ENCODE peak calls at places on chromosomes 13 and 19, in seven cellular contexts. Z, E, I, S, F, O and B are unnamed samples.

GRCh38 chr13:38180100-38180499 is 169.6 kb upstream of the UFM1 start:
- DNase-seq in I (no peak), S (no peak), E (no peak), Z (no peak), F (peak), O (no peak), B (no peak)

GRCh38 chr19:40609561-40610395 is 8.6 kb downstream of the LTBP4 start:
- DNase-seq in E (peak), O (no peak), I (peak), Z (peak), F (peak), S (peak), B (peak)

GRCh38 chr19:55315956-55316525 is 9.1 kb downstream of the TMEM150B start:
- DNase-seq in E (no peak), Z (no peak), I (no peak), O (no peak), S (no peak), F (no peak), B (no peak)

GRCh38 chr13:44903596-44903995 is 85.7 kb downstream of the NUFIP1 start:
- DNase-seq in E (peak), S (peak), I (peak), Z (peak), O (peak), F (peak), B (peak)

GRCh38 chr19:45939792-45940514 is 25.4 kb upstream of the NANOS2 start:
- DNase-seq in E (no peak), O (no peak), F (no peak), Z (no peak), I (no peak), S (peak), B (no peak)

GRCh38 chr19:5961969-5962945 is 15.7 kb downstream of the RANBP3 start:
- DNase-seq in S (peak), Z (peak), E (no peak), F (peak), I (peak), O (no peak), B (peak)

GRCh38 chr13:90154311-90154960 is 1193.1 kb upstream of the MIR17HG start:
- DNase-seq in F (no peak), O (no peak), E (no peak), I (no peak), S (no peak), Z (no peak), B (no peak)

GRCh38 chr13:110163020-110163658 is 143.8 kb downstream of the COL4A1 start:
- DNase-seq in I (no peak), F (peak), E (no peak), Z (no peak), O (no peak), S (no peak), B (no peak)

GRCh38 chr19:49692102-49692599 is 1.2 kb downstream of the CPT1C start:
- DNase-seq in E (no peak), I (no peak), Z (no peak), O (no peak), F (no peak), S (no peak), B (no peak)

GRCh38 chr13:42924290-42924803 is 67.7 kb downstream of the EPSTI1 start:
- DNase-seq in E (no peak), S (no peak), O (no peak), I (no peak), F (no peak), Z (no peak), B (no peak)

GRCh38 chr19:23440791-23441190 is 45.5 kb upstream of the ZNF91 start:
- DNase-seq in I (no peak), Z (no peak), S (no peak), O (no peak), E (no peak), F (no peak), B (no peak)

GRCh38 chr13:110392510-110393233 is 85.6 kb downstream of the COL4A2 start:
- DNase-seq in E (no peak), S (no peak), I (no peak), Z (no peak), F (peak), O (no peak), B (no peak)

GRCh38 chr13:40398060-40398459 is 268.4 kb downstream of the FOXO1 start:
- DNase-seq in S (no peak), F (no peak), E (no peak), I (no peak), Z (no peak), O (no peak), B (no peak)

GRCh38 chr13:93690139-93690538 is 463.5 kb downstream of the GPC6 start:
- DNase-seq in O (no peak), E (no peak), F (peak), I (no peak), S (no peak), Z (peak), B (no peak)

GRCh38 chr19:41863209-41863931 is 3.3 kb downstream of the RPS19 start:
- DNase-seq in Z (no peak), I (no peak), S (no peak), E (no peak), O (no peak), F (no peak), B (no peak)

GRCh38 chr19:22532388-22533310 is 101.5 kb upstream of the ZNF492 start:
- DNase-seq in I (peak), S (peak), O (no peak), F (no peak), Z (peak), E (peak), B (no peak)

GRCh38 chr19:34556500-34556899 is 74.9 kb downstream of the WTIP start:
- DNase-seq in I (peak), Z (peak), O (no peak), E (no peak), S (no peak), F (peak), B (peak)

GRCh38 chr13:111623743-111624505 is 303.5 kb downstream of the TEX29 start:
- DNase-seq in O (no peak), S (no peak), I (no peak), F (no peak), Z (no peak), E (no peak), B (no peak)

GRCh38 chr13:110308377-110309158 is 1.5 kb downstream of the COL4A2 start:
- DNase-seq in E (no peak), O (no peak), Z (peak), I (peak), S (no peak), F (peak), B (no peak)

GRCh38 chr19:40363128-40363527 is 14.6 kb downstream of the PLD3 start:
- DNase-seq in E (no peak), F (no peak), S (no peak), Z (no peak), O (no peak), I (no peak), B (no peak)

GRCh38 chr13:50094615-50095293 is 79.5 kb downstream of the KCNRG start:
- DNase-seq in Z (no peak), E (no peak), S (no peak), I (no peak), O (no peak), F (peak), B (peak)

DNA sequence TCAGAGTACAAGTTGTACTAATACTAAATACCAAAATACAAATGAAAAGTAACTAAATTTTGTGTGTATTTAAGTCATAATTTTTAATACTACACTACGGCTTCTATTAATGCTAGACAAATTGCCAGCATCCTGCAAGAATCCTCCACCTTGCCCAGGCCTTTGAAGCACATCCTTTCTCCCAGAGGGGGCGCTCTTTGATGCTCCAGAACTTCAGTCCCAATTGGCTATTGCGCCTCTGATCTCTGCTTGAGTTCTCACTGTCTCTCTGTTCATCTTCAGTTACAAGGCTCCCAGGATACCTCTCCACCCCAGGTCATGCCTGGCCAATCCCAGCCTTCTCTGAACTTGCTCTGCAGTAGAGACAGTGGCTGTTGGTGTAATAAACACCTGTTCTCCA is 141.0 kb downstream of the DCLK1 start:
- DNase-seq in Z (no peak), O (no peak), E (no peak), F (no peak), S (no peak), I (no peak), B (no peak)
- TF ChIP-seq CTCF in Z (no peak), O (no peak), E (no peak), F (no peak), S (no peak), I (no peak), B (no peak)

GRCh38 chr13:32737679-32738078 is 151.4 kb downstream of the PDS5B start:
- DNase-seq in O (no peak), Z (no peak), F (peak), I (no peak), E (no peak), S (no peak), B (no peak)
- H3K4me3 ChIP-seq in O (no peak), Z (no peak), F (peak), I (no peak), E (peak), S (no peak), B (peak)

GRCh38 chr19:12015753-12016116 is 19.7 kb downstream of the ZNF433 start:
- DNase-seq in E (no peak), O (no peak), S (no peak), Z (no peak), F (no peak), I (no peak), B (no peak)
- TF ChIP-seq CTCF in E (no peak), O (no peak), S (no peak), Z (no peak), F (no peak), I (no peak), B (no peak)

GRCh38 chr19:13094285-13094595 is 8.4 kb downstream of the LYL1 start:
- DNase-seq in I (no peak), Z (no peak), O (no peak), S (no peak), E (no peak), F (no peak), B (no peak)
- H3K4me3 ChIP-seq in I (no peak), Z (no peak), O (no peak), S (no peak), E (no peak), F (no peak), B (no peak)

DNA sequence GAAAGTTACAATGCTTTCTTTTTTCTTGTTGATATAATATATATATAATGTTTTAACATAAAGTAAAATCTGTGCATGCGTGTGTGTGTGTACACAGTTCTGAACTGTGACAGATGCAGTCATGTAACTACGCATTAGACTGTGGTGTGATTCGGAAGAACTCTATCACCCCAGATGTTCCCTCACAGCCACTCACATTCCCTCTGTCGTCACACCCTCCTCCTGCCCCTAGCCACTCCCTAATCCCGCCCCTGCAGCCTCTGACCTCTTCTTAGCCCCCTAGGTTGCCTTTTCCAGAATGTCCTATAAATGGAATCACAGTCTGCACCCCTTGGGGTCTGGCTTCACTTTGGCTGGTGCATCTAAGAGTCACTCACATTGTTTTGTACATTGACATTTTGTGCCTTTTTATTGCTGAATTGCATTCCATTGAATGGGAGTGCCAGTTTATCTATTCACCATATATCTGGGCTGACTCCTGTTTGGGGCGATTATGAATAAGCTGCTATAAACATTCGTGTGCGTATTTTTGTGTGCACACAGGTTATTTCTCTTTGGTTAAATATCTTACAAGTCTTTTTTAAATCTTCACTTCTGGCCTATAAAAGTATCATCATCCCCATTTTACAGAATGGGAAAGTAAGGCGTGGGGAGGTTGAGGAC is 20.4 kb downstream of the DHRS12 start:
- DNase-seq in Z (no peak), O (no peak), I (peak), E (no peak), S (no peak), F (no peak), B (no peak)
- TF ChIP-seq CTCF in Z (no peak), O (no peak), I (no peak), E (no peak), S (no peak), F (no peak), B (no peak)

GRCh38 chr19:1590641-1591397 is 1.8 kb downstream of the MBD3 start:
- DNase-seq in I (no peak), S (no peak), E (no peak), O (no peak), F (no peak), Z (no peak), B (no peak)
- H3K4me3 ChIP-seq in I (no peak), S (no peak), E (peak), O (peak), F (peak), Z (peak), B (peak)

DNA sequence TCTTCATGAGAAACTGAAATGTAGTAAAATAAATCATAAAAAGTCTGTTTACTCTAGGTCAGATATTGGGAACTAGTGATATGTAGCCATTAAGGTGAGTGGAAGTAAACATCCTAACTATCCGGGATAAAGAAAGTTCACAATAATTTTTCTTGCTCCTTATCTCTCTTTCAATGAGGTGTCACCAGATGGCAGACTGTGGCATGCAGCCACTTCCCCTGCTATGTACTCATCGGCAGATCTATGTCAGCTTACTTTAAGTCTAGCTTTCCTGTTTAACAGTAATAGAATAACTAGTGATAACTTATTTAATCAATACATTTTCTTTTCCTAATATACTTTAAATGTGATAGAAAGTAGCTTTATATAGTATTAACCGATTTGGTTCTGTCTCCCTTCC is 181.9 kb downstream of the NDFIP2 start:
- DNase-seq in O (no peak), I (no peak), F (no peak), Z (no peak), E (no peak), S (no peak), B (no peak)
- TF ChIP-seq CTCF in O (no peak), I (no peak), F (no peak), Z (no peak), E (no peak), S (no peak), B (no peak)

GRCh38 chr19:11195169-11195568 is 2.2 kb downstream of the KANK2 start:
- DNase-seq in Z (no peak), O (no peak), F (no peak), S (peak), E (no peak), I (no peak), B (no peak)

GRCh38 chr19:11196406-11197287 is 698 bp downstream of the KANK2 start:
- DNase-seq in I (peak), S (peak), O (no peak), E (peak), Z (no peak), F (peak), B (no peak)

GRCh38 chr19:11194173-11194572 is 3.2 kb downstream of the KANK2 start:
- DNase-seq in O (no peak), E (no peak), Z (no peak), I (no peak), F (no peak), S (no peak), B (no peak)

GRCh38 chr19:11194657-11195056 is 2.7 kb downstream of the KANK2 start:
- DNase-seq in E (no peak), O (no peak), F (no peak), Z (no peak), I (no peak), S (no peak), B (peak)

GRCh38 chr19:11195681-11196080 is 1.7 kb downstream of the KANK2 start:
- DNase-seq in I (no peak), E (no peak), Z (no peak), S (no peak), F (no peak), O (no peak), B (no peak)
- H3K4me3 ChIP-seq in I (no peak), E (peak), Z (peak), S (no peak), F (peak), O (peak), B (peak)

GRCh38 chr19:27672309-27673047 is 1540.5 kb downstream of the UQCRFS1 start:
- DNase-seq in S (no peak), O (no peak), F (no peak), E (no peak), Z (no peak), I (no peak), B (no peak)

GRCh38 chr19:27674701-27675100 is 1538.2 kb downstream of the UQCRFS1 start:
- DNase-seq in Z (no peak), F (no peak), O (no peak), S (no peak), I (no peak), E (no peak), B (no peak)

GRCh38 chr19:27673986-27674385 is 1539.0 kb downstream of the UQCRFS1 start:
- DNase-seq in I (no peak), E (no peak), S (no peak), F (no peak), O (no peak), Z (no peak), B (no peak)

GRCh38 chr19:27675771-27676170 is 1537.2 kb downstream of the UQCRFS1 start:
- DNase-seq in Z (no peak), F (no peak), E (no peak), S (no peak), I (no peak), O (no peak), B (no peak)

GRCh38 chr19:27671876-27672275 is 1541.1 kb downstream of the UQCRFS1 start:
- DNase-seq in Z (no peak), F (no peak), S (no peak), E (no peak), O (no peak), I (no peak), B (no peak)
- TF ChIP-seq CTCF in Z (no peak), F (no peak), S (no peak), E (no peak), O (no peak), I (no peak), B (no peak)

GRCh38 chr19:2286402-2287140 is 4.6 kb upstream of the PEAK3 start:
- DNase-seq in Z (no peak), I (no peak), S (no peak), F (no peak), O (no peak), E (no peak), B (no peak)

GRCh38 chr19:2282062-2282861 is at the start of gene PEAK3:
- DNase-seq in Z (peak), O (no peak), F (peak), S (peak), I (peak), E (peak), B (peak)

GRCh38 chr19:2283835-2284507 is 2.0 kb upstream of the PEAK3 start:
- DNase-seq in S (no peak), O (no peak), I (no peak), F (no peak), E (no peak), Z (no peak), B (no peak)

GRCh38 chr19:2280633-2281264 is 1.2 kb downstream of the PEAK3 start:
- DNase-seq in E (no peak), F (no peak), I (peak), O (no peak), S (peak), Z (no peak), B (no peak)

DNA sequence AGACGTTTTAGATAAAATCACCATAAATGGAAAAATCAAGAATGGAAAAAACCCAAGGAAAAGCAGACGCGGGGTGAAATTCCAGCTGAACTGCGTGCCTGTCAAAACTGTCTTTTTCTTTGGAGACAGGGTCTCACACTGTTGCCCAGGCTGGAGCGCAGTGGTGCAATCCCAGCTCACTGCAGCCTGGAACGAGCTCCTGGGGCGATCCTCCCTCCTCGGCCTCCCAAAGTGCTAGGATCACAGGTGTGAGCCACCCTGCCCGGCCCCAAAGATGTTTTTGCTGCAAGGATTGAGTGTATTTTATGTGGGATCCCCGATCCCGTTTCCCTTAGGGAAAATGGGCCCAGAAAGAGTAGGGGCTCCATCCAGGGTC is 875 bp upstream of the PEAK3 start:
- DNase-seq in Z (no peak), S (no peak), O (no peak), E (no peak), I (no peak), F (no peak), B (no peak)
- H3K4me3 ChIP-seq in Z (no peak), S (no peak), O (no peak), E (peak), I (no peak), F (no peak), B (no peak)